ENCODE peak calls at places on chromosomes 7 and 10, in eight cellular contexts. One of them, this sample, is unnamed.

GRCh38 chr10:24713086-24713485 is 10.6 kb downstream of the ARHGAP21 start:
- DNase-seq in tibial nerve: no peak
- DNase-seq in WTC11: no peak
- DNase-seq in AG04449: no peak
- DNase-seq in Panc1: no peak
- DNase-seq in H1: no peak
- DNase-seq in GM12865: no peak
- DNase-seq in heart right ventricle: no peak
- DNase-seq in this sample: no peak

GRCh38 chr7:147607151-147607800 is 983.3 kb upstream of the C7orf33 start:
- DNase-seq in tibial nerve: no peak
- DNase-seq in WTC11: peak
- DNase-seq in AG04449: no peak
- DNase-seq in Panc1: no peak
- DNase-seq in H1: peak
- DNase-seq in GM12865: no peak
- DNase-seq in heart right ventricle: no peak
- DNase-seq in this sample: no peak

GRCh38 chr7:95209276-95209675 is 115.1 kb downstream of the PON1 start:
- DNase-seq in tibial nerve: no peak
- DNase-seq in WTC11: no peak
- DNase-seq in AG04449: no peak
- DNase-seq in Panc1: no peak
- DNase-seq in H1: no peak
- DNase-seq in GM12865: no peak
- DNase-seq in heart right ventricle: no peak
- DNase-seq in this sample: no peak

GRCh38 chr7:103065666-103066065 is 8.9 kb downstream of the FBXL13 start:
- DNase-seq in tibial nerve: no peak
- DNase-seq in WTC11: peak
- DNase-seq in AG04449: no peak
- DNase-seq in Panc1: no peak
- DNase-seq in H1: no peak
- DNase-seq in GM12865: peak
- DNase-seq in heart right ventricle: no peak
- DNase-seq in this sample: peak

GRCh38 chr7:101128040-101128834 is 1.3 kb downstream of the SERPINE1 start:
- DNase-seq in tibial nerve: no peak
- DNase-seq in WTC11: no peak
- DNase-seq in AG04449: no peak
- DNase-seq in Panc1: no peak
- DNase-seq in H1: no peak
- DNase-seq in GM12865: no peak
- DNase-seq in heart right ventricle: no peak
- DNase-seq in this sample: no peak

GRCh38 chr10:7258948-7259523 is 151.8 kb downstream of the SFMBT2 start:
- DNase-seq in tibial nerve: no peak
- DNase-seq in WTC11: no peak
- DNase-seq in AG04449: no peak
- DNase-seq in Panc1: no peak
- DNase-seq in H1: no peak
- DNase-seq in GM12865: peak
- DNase-seq in heart right ventricle: peak
- DNase-seq in this sample: peak

GRCh38 chr10:31318854-31319601 is at the start of gene ZEB1:
- DNase-seq in tibial nerve: peak
- DNase-seq in WTC11: peak
- DNase-seq in AG04449: peak
- DNase-seq in Panc1: no peak
- DNase-seq in H1: no peak
- DNase-seq in GM12865: peak
- DNase-seq in heart right ventricle: peak
- DNase-seq in this sample: peak

GRCh38 chr10:128468462-128468861 is 342.2 kb upstream of the MKI67 start:
- DNase-seq in tibial nerve: no peak
- DNase-seq in WTC11: no peak
- DNase-seq in AG04449: no peak
- DNase-seq in Panc1: no peak
- DNase-seq in H1: no peak
- DNase-seq in GM12865: no peak
- DNase-seq in heart right ventricle: no peak
- DNase-seq in this sample: no peak

GRCh38 chr10:30454744-30455498 is 20.9 kb downstream of the MAP3K8 start:
- DNase-seq in tibial nerve: no peak
- DNase-seq in WTC11: no peak
- DNase-seq in AG04449: peak
- DNase-seq in Panc1: no peak
- DNase-seq in H1: no peak
- DNase-seq in GM12865: no peak
- DNase-seq in heart right ventricle: no peak
- DNase-seq in this sample: no peak

GRCh38 chr10:29804025-29804852 is 169.5 kb upstream of the SVIL start:
- DNase-seq in tibial nerve: no peak
- DNase-seq in WTC11: no peak
- DNase-seq in AG04449: peak
- DNase-seq in Panc1: peak
- DNase-seq in H1: no peak
- DNase-seq in GM12865: no peak
- DNase-seq in heart right ventricle: peak
- DNase-seq in this sample: no peak

GRCh38 chr7:75967573-75967997 is 26.8 kb downstream of the TMEM120A start:
- DNase-seq in tibial nerve: no peak
- DNase-seq in WTC11: no peak
- DNase-seq in AG04449: no peak
- DNase-seq in Panc1: no peak
- DNase-seq in H1: no peak
- DNase-seq in GM12865: no peak
- DNase-seq in heart right ventricle: peak
- DNase-seq in this sample: no peak

GRCh38 chr10:124724279-124725027 is 19.7 kb downstream of the FAM53B start:
- DNase-seq in tibial nerve: no peak
- DNase-seq in WTC11: no peak
- DNase-seq in AG04449: no peak
- DNase-seq in Panc1: no peak
- DNase-seq in H1: no peak
- DNase-seq in GM12865: peak
- DNase-seq in heart right ventricle: no peak
- DNase-seq in this sample: no peak

GRCh38 chr10:53841746-53842145 is 959.3 kb downstream of the PCDH15 start:
- DNase-seq in tibial nerve: no peak
- DNase-seq in WTC11: no peak
- DNase-seq in AG04449: no peak
- DNase-seq in Panc1: no peak
- DNase-seq in H1: no peak
- DNase-seq in GM12865: no peak
- DNase-seq in heart right ventricle: no peak
- DNase-seq in this sample: no peak

GRCh38 chr10:89278034-89278535 is 23.8 kb upstream of the IFIT2 start:
- DNase-seq in tibial nerve: no peak
- DNase-seq in WTC11: no peak
- DNase-seq in AG04449: peak
- DNase-seq in Panc1: peak
- DNase-seq in H1: no peak
- DNase-seq in GM12865: no peak
- DNase-seq in heart right ventricle: peak
- DNase-seq in this sample: no peak

GRCh38 chr7:156942708-156943090 is 6.8 kb upstream of the NOM1 start:
- DNase-seq in tibial nerve: no peak
- DNase-seq in WTC11: peak
- DNase-seq in AG04449: no peak
- DNase-seq in Panc1: no peak
- DNase-seq in H1: no peak
- DNase-seq in GM12865: no peak
- DNase-seq in heart right ventricle: no peak
- DNase-seq in this sample: no peak

GRCh38 chr10:5533098-5533731 is 8.5 kb downstream of the CALML3 start:
- DNase-seq in tibial nerve: no peak
- DNase-seq in WTC11: peak
- DNase-seq in AG04449: no peak
- DNase-seq in Panc1: no peak
- DNase-seq in H1: no peak
- DNase-seq in GM12865: no peak
- DNase-seq in heart right ventricle: no peak
- DNase-seq in this sample: no peak

GRCh38 chr7:87851242-87851641 is 24.9 kb downstream of the SLC25A40 start:
- DNase-seq in tibial nerve: no peak
- DNase-seq in WTC11: no peak
- DNase-seq in AG04449: no peak
- DNase-seq in Panc1: no peak
- DNase-seq in H1: no peak
- DNase-seq in GM12865: no peak
- DNase-seq in heart right ventricle: no peak
- DNase-seq in this sample: no peak

GRCh38 chr10:36148207-36148606 is 506.1 kb upstream of the FZD8 start:
- DNase-seq in tibial nerve: no peak
- DNase-seq in WTC11: no peak
- DNase-seq in AG04449: no peak
- DNase-seq in Panc1: no peak
- DNase-seq in H1: no peak
- DNase-seq in GM12865: no peak
- DNase-seq in heart right ventricle: no peak
- DNase-seq in this sample: no peak

GRCh38 chr7:29038463-29038862 is 80.3 kb upstream of the TRIL start:
- DNase-seq in tibial nerve: no peak
- DNase-seq in WTC11: no peak
- DNase-seq in AG04449: no peak
- DNase-seq in Panc1: no peak
- DNase-seq in H1: no peak
- DNase-seq in GM12865: no peak
- DNase-seq in heart right ventricle: no peak
- DNase-seq in this sample: no peak

GRCh38 chr10:3948843-3949242 is 163.8 kb upstream of the KLF6 start:
- DNase-seq in tibial nerve: no peak
- DNase-seq in WTC11: no peak
- DNase-seq in AG04449: no peak
- DNase-seq in Panc1: no peak
- DNase-seq in H1: no peak
- DNase-seq in GM12865: no peak
- DNase-seq in heart right ventricle: no peak
- DNase-seq in this sample: no peak

GRCh38 chr10:31347705-31348104 is 28.7 kb downstream of the ZEB1 start:
- DNase-seq in tibial nerve: no peak
- DNase-seq in WTC11: no peak
- DNase-seq in AG04449: no peak
- DNase-seq in Panc1: no peak
- DNase-seq in H1: no peak
- DNase-seq in GM12865: no peak
- DNase-seq in heart right ventricle: no peak
- DNase-seq in this sample: no peak

GRCh38 chr7:28180364-28181147 is at the start of gene JAZF1:
- DNase-seq in tibial nerve: peak
- DNase-seq in WTC11: peak
- DNase-seq in AG04449: no peak
- DNase-seq in Panc1: no peak
- DNase-seq in H1: peak
- DNase-seq in GM12865: peak
- DNase-seq in heart right ventricle: peak
- DNase-seq in this sample: peak

GRCh38 chr7:2008101-2008935 is 224.4 kb downstream of the MAD1L1 start:
- DNase-seq in tibial nerve: no peak
- DNase-seq in WTC11: peak
- DNase-seq in AG04449: no peak
- DNase-seq in Panc1: no peak
- DNase-seq in H1: no peak
- DNase-seq in GM12865: no peak
- DNase-seq in heart right ventricle: no peak
- DNase-seq in this sample: no peak

GRCh38 chr10:62112963-62113362 is 155.7 kb downstream of the RTKN2 start:
- DNase-seq in tibial nerve: no peak
- DNase-seq in WTC11: no peak
- DNase-seq in AG04449: no peak
- DNase-seq in Panc1: no peak
- DNase-seq in H1: no peak
- DNase-seq in GM12865: no peak
- DNase-seq in heart right ventricle: no peak
- DNase-seq in this sample: no peak
- TF ChIP-seq CTCF in tibial nerve: no peak
- TF ChIP-seq CTCF in WTC11: no peak
- TF ChIP-seq CTCF in AG04449: no peak
- TF ChIP-seq CTCF in Panc1: no peak
- TF ChIP-seq CTCF in H1: no peak
- TF ChIP-seq CTCF in GM12865: no peak
- TF ChIP-seq CTCF in heart right ventricle: no peak
- TF ChIP-seq CTCF in this sample: no peak

DNA sequence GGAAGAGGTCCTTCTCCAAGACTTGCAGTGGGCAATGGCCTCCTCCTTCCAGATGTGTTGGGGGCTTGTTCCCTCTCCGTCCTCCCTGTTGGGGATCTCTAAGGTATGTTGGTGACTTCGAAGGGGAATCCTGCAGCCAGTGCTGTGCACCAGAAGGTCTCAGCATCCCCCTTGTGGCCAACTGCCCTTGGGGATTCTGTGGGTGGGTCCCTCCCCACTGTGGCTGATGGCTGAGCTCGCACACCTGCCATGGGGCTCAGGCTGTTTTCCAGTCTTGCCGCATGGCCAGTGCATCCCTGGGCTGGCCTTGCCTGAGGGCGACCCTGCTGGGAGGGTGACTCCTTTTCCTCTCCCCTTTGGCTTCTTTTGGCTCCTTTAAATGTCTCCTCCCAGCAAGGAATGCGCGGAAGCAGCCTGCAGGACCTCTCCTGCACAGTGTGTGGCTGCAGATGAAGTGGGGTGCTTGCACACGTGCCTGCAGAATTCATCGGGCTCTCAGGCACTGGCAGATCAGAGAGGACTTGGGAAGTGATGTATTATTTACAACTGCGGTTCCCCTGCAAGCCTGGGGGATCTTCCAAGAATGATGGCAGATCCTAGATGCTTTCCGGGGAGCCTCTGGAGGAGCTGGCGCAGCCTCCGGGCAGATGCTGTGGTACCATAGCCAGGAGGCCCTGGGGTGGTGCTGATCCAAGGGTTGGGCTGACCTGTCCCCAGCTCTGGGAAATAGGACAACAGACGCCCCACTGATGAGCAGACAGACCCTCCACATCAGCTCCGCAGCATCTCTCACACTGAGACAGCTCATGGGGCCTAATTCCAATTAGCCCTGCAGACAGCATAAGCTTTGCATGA is 410.0 kb downstream of the TCERG1L start:
- DNase-seq in tibial nerve: no peak
- DNase-seq in WTC11: no peak
- DNase-seq in AG04449: no peak
- DNase-seq in Panc1: no peak
- DNase-seq in H1: no peak
- DNase-seq in GM12865: no peak
- DNase-seq in heart right ventricle: no peak
- DNase-seq in this sample: no peak
- TF ChIP-seq CTCF in tibial nerve: no peak
- TF ChIP-seq CTCF in WTC11: no peak
- TF ChIP-seq CTCF in AG04449: no peak
- TF ChIP-seq CTCF in Panc1: no peak
- TF ChIP-seq CTCF in H1: peak
- TF ChIP-seq CTCF in GM12865: no peak
- TF ChIP-seq CTCF in heart right ventricle: no peak
- TF ChIP-seq CTCF in this sample: no peak

GRCh38 chr7:77696057-77696642 is at the start of gene RSBN1L:
- DNase-seq in tibial nerve: peak
- DNase-seq in WTC11: peak
- DNase-seq in AG04449: peak
- DNase-seq in Panc1: peak
- DNase-seq in H1: peak
- DNase-seq in GM12865: peak
- DNase-seq in heart right ventricle: peak
- DNase-seq in this sample: peak
- TF ChIP-seq CTCF in tibial nerve: peak
- TF ChIP-seq CTCF in WTC11: no peak
- TF ChIP-seq CTCF in AG04449: peak
- TF ChIP-seq CTCF in Panc1: no peak
- TF ChIP-seq CTCF in H1: no peak
- TF ChIP-seq CTCF in GM12865: peak
- TF ChIP-seq CTCF in heart right ventricle: peak
- TF ChIP-seq CTCF in this sample: no peak

GRCh38 chr10:100744980-100745881 is at the start of gene PAX2:
- DNase-seq in tibial nerve: no peak
- DNase-seq in WTC11: peak
- DNase-seq in AG04449: no peak
- DNase-seq in Panc1: no peak
- DNase-seq in H1: peak
- DNase-seq in GM12865: no peak
- DNase-seq in heart right ventricle: no peak
- DNase-seq in this sample: peak
- TF ChIP-seq CTCF in tibial nerve: no peak
- TF ChIP-seq CTCF in WTC11: no peak
- TF ChIP-seq CTCF in AG04449: no peak
- TF ChIP-seq CTCF in Panc1: no peak
- TF ChIP-seq CTCF in H1: no peak
- TF ChIP-seq CTCF in GM12865: no peak
- TF ChIP-seq CTCF in heart right ventricle: no peak
- TF ChIP-seq CTCF in this sample: no peak

This sample was measured in GM20000.